ENCODE peak calls at places on chromosomes 4 and X, in seven cellular contexts. D, X, K, J, Q, L and F are unnamed samples.

GRCh38 chr4:40059362-40059761 is 2.7 kb downstream of the N4BP2 start:
- DNase-seq in D (peak; percentile 11), X (no peak), L (no peak), Q (no peak), K (no peak), J (no peak), F (no peak)

GRCh38 chr4:10963958-10964705 is 279.6 kb upstream of the CLNK start:
- DNase-seq in X (no peak), J (no peak), L (no peak), K (no peak), D (peak; percentile 55), Q (no peak), F (no peak)

GRCh38 chr4:8770518-8771257 is 101.0 kb downstream of the HMX1 start:
- DNase-seq in J (peak; percentile 32), D (peak; percentile 24), X (no peak), K (no peak), L (no peak), Q (peak; percentile 40), F (no peak)

GRCh38 chr4:184163813-184164212 is 53.9 kb downstream of the ENPP6 start:
- DNase-seq in X (peak; percentile 54), D (peak; percentile 88), J (no peak), K (peak; percentile 79), L (peak; percentile 5), Q (no peak), F (no peak)

GRCh38 chr4:186074189-186074588 is 5.2 kb downstream of the TLR3 start:
- DNase-seq in K (peak; percentile 92), D (no peak), Q (peak; percentile 73), L (no peak), X (no peak), J (no peak), F (peak; percentile 77)

GRCh38 chr4:97691111-97691605 is 452.1 kb downstream of the STPG2 start:
- DNase-seq in L (no peak), D (no peak), Q (no peak), K (no peak), J (no peak), X (no peak), F (no peak)

GRCh38 chrX:107678957-107679740 is 50.8 kb downstream of the PRPS1 start:
- DNase-seq in J (peak; percentile 93), K (peak; percentile 86), D (no peak), Q (peak; percentile 88), X (peak; percentile 79), L (no peak), F (no peak)

GRCh38 chr4:66273110-66273509 is 602.8 kb upstream of the EPHA5 start:
- DNase-seq in D (no peak), X (no peak), J (no peak), Q (no peak), K (no peak), L (no peak), F (no peak)

GRCh38 chr4:8916251-8916913 is 44.7 kb upstream of the HMX1 start:
- DNase-seq in Q (peak; percentile 64), X (no peak), D (no peak), J (peak; percentile 55), K (peak; percentile 13), L (no peak), F (no peak)

GRCh38 chr4:52643190-52643589 is 15.9 kb downstream of the USP46 start:
- DNase-seq in D (no peak), L (no peak), Q (no peak), X (no peak), K (no peak), J (no peak), F (no peak)

GRCh38 chr4:8533274-8533865 is 46.8 kb upstream of the GPR78 start:
- DNase-seq in X (no peak), J (no peak), D (no peak), K (no peak), Q (no peak), L (no peak), F (no peak)

GRCh38 chrX:111649641-111650040 is 31.3 kb upstream of the ALG13 start:
- DNase-seq in Q (no peak), X (no peak), J (no peak), K (no peak), L (no peak), D (no peak), F (no peak)

GRCh38 chr4:41142946-41143720 is 71.2 kb downstream of the APBB2 start:
- DNase-seq in J (peak; percentile 88), K (peak; percentile 67), Q (no peak), D (no peak), X (peak; percentile 39), L (peak; percentile 62), F (no peak)

GRCh38 chr4:95410387-95411005 is 138.3 kb downstream of the UNC5C start:
- DNase-seq in Q (no peak), K (no peak), J (no peak), D (no peak), X (no peak), L (no peak), F (no peak)

GRCh38 chr4:57099363-57099762 is 10.8 kb downstream of the IGFBP7 start:
- DNase-seq in J (no peak), K (no peak), L (no peak), D (no peak), Q (no peak), X (no peak), F (no peak)

GRCh38 chr4:136121431-136121830 is 1410.9 kb downstream of the PCDH18 start:
- DNase-seq in J (no peak), X (no peak), K (no peak), Q (no peak), L (no peak), D (no peak), F (no peak)

GRCh38 chrX:65643046-65643785 is 24.2 kb upstream of the MSN start:
- DNase-seq in L (peak; percentile 15), J (no peak), K (peak; percentile 30), Q (no peak), D (no peak), X (no peak), F (no peak)

GRCh38 chrX:139831689-139832456 is 101.0 kb downstream of the ATP11C start:
- DNase-seq in D (peak; percentile 32), K (no peak), Q (no peak), J (no peak), X (no peak), L (peak; percentile 73), F (no peak)

GRCh38 chr4:177041356-177041755 is 248.6 kb upstream of the VEGFC start:
- DNase-seq in K (no peak), D (no peak), Q (no peak), J (no peak), X (no peak), L (no peak), F (no peak)

GRCh38 chr4:82599336-82599735 is 37.5 kb upstream of the TMEM150C start:
- DNase-seq in K (no peak), D (peak; percentile 86), L (no peak), X (no peak), Q (no peak), J (no peak), F (no peak)

GRCh38 chr4:4391866-4392265 is 5.0 kb downstream of the NSG1 start:
- DNase-seq in L (no peak), J (no peak), K (no peak), Q (no peak), D (no peak), X (no peak), F (no peak)

GRCh38 chrX:27915617-27916016 is 65.6 kb downstream of the DCAF8L1 start:
- DNase-seq in X (no peak), D (no peak), K (peak; percentile 21), Q (no peak), J (no peak), L (peak; percentile 4), F (no peak)

GRCh38 chr4:44738615-44739014 is 12.3 kb upstream of the GNPDA2 start:
- DNase-seq in D (peak; percentile 28), J (no peak), X (no peak), K (no peak), L (no peak), Q (no peak), F (no peak)

GRCh38 chr4:4384837-4385236 is 2.1 kb upstream of the NSG1 start:
- DNase-seq in D (peak; percentile 93), X (no peak), Q (no peak), J (no peak), K (no peak), L (no peak), F (no peak)

GRCh38 chr4:122824616-122825015 is 2.0 kb upstream of the FGF2 start:
- DNase-seq in D (no peak), J (no peak), L (peak; percentile 10), X (no peak), K (no peak), Q (no peak), F (no peak)

GRCh38 chr4:122819708-122820449 is 6.8 kb upstream of the FGF2 start:
- DNase-seq in D (no peak), Q (no peak), J (no peak), X (no peak), L (no peak), K (no peak), F (no peak)

GRCh38 chr4:122822466-122822865 is 4.2 kb upstream of the FGF2 start:
- DNase-seq in X (no peak), L (no peak), Q (no peak), J (no peak), K (no peak), D (no peak), F (no peak)

GRCh38 chr4:122823476-122823875 is 3.2 kb upstream of the FGF2 start:
- DNase-seq in J (no peak), L (peak; percentile 36), Q (no peak), D (no peak), K (no peak), X (no peak), F (no peak)

GRCh38 chr4:122821097-122821496 is 5.5 kb upstream of the FGF2 start:
- DNase-seq in K (no peak), Q (no peak), L (no peak), D (no peak), J (no peak), X (no peak), F (no peak)
- TF ChIP-seq POLR2AphosphoS5 in K (no peak), Q (no peak), L (no peak), D (no peak), J (no peak), X (no peak), F (no peak)

GRCh38 chrX:120380699-120381098 is 18.8 kb downstream of the ATP1B4 start:
- DNase-seq in X (no peak), Q (no peak), K (no peak), L (peak; percentile 2), D (peak; percentile 67), J (no peak), F (no peak)
- TF ChIP-seq CTCF in X (peak; percentile 28), Q (peak; percentile 34), K (peak; percentile 42), L (peak; percentile 15), D (peak; percentile 51), J (no peak), F (no peak)

DNA sequence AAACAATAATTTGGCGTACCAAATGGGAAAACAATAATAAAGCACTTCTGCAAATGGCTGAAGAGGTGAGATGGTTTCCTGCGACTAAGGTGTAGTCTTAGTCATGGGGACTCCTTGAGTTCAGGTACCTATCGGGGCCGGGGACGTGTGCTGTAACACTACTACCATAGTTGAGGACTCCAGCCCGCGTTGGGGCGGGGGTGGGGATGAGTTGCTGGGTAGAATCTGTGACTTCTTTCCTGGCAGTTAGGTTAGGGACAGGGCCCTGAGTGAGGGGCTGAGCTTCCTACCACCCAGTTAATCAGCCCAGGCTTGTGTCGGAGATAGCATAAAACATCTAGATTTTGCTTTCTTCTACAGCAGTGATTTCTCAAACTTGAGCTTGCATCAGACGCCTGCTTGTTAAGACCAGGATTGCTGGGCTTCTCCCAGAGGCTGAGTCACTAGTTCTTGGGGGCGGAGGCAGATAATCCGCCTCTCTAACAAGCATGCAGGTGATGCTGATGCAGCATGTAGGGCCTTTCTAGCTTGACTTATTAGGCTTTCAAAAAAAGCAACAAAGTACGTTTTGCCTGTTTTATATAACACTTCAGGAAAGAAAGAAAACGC is 30.2 kb downstream of the RBBP7 start:
- DNase-seq in K (no peak), J (no peak), L (no peak), D (no peak), X (no peak), Q (no peak), F (no peak)
- TF ChIP-seq POLR2AphosphoS5 in K (no peak), J (no peak), L (no peak), D (no peak), X (no peak), Q (no peak), F (no peak)

GRCh38 chr4:53703267-53703655 is 112.0 kb upstream of the LNX1 start:
- DNase-seq in Q (no peak), D (no peak), J (no peak), L (no peak), X (no peak), K (no peak), F (no peak)
- TF ChIP-seq CTCF in Q (no peak), D (no peak), J (no peak), L (no peak), X (no peak), K (no peak), F (no peak)